ENCODE peak calls at places on chromosome 10, in five cellular contexts. P, G, H, C and R are unnamed samples.

GRCh38 chr10:96377816-96378294 is 19.1 kb upstream of the OPALIN start:
- DNase-seq in P (no peak), C (no peak), H (peak; percentile 11), G (peak; percentile 12), R (no peak)

GRCh38 chr10:51108404-51108803 is 34.1 kb downstream of the PRKG1 start:
- DNase-seq in P (no peak), H (no peak), G (no peak), C (no peak), R (no peak)

GRCh38 chr10:5552376-5553321 is 27.9 kb downstream of the CALML3 start:
- DNase-seq in C (no peak), G (no peak), P (no peak), H (no peak), R (no peak)

GRCh38 chr10:110502072-110502845 is 4.6 kb downstream of the DUSP5 start:
- DNase-seq in P (no peak), G (no peak), C (no peak), H (no peak), R (no peak)

GRCh38 chr10:33453081-33453850 is 118.8 kb upstream of the NRP1 start:
- DNase-seq in H (no peak), P (no peak), G (no peak), C (no peak), R (no peak)

GRCh38 chr10:11297136-11297535 is 279.5 kb downstream of the CELF2 start:
- DNase-seq in P (no peak), C (no peak), H (no peak), G (no peak), R (no peak)

GRCh38 chr10:31099664-31100063 is 68.0 kb upstream of the ZNF438 start:
- DNase-seq in G (peak; percentile 6), P (no peak), H (no peak), C (peak; percentile 9), R (peak; percentile 47)

GRCh38 chr10:8389630-8390029 is 335.1 kb downstream of the GATA3 start:
- DNase-seq in H (no peak), G (no peak), P (no peak), C (no peak), R (peak; percentile 86)

GRCh38 chr10:97850446-97850845 is 803 bp downstream of the GOLGA7B start:
- DNase-seq in G (no peak), P (no peak), H (no peak), C (no peak), R (no peak)

GRCh38 chr10:96044686-96045085 is 1.3 kb downstream of the CCNJ start:
- DNase-seq in P (no peak), H (peak; percentile 37), C (no peak), G (peak; percentile 5), R (no peak)

GRCh38 chr10:29427667-29428066 is 138.8 kb downstream of the LYZL1 start:
- DNase-seq in P (no peak), G (no peak), H (no peak), C (no peak), R (no peak)

DNA sequence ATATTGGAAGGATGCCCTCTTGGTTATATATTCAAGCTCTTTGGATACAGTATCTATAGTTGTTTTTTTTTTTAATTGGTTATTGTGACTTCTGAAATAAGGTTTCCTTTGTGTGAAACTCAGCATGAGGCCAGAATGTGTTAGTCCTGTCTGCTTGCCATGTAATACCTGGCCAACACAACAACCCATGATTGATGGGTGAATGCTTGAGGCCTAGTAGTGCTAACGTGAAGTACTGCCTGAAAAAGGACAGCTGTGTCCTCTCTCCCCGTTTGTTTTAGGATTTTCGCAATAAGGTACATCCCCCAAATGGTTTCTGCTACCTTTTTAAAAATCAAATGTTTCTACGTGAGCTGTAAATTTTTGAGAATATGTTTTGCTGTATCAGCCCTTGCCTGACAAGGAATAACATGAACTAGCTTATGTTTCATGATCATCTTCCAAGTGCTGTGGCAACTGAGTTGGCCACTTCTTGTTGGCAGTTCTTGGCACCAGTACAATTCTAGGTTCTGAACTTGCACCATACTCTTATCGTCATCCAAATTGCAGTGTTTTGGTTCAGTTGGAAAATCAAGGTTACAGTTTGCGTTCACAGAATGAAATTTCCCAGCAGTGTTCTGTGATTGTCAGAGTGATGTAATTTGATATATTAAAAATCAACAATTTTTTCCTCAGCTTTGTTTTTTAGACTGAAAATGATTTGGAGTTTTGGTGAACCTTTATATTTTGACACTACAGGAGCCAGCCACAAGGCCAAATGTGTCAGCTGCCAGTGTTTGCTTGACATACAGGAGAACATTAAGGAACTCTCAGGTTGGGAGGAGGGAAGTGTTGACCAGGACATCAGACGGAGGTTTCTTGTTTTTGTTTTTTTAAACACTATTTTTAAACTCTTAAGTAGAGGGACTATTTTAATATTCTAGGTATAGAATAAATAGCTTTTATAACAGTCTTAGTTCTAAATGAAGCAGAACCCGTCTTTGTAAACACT is 13.5 kb upstream of the ASCC1 start:
- DNase-seq in H (no peak), G (no peak), C (no peak), P (no peak), R (no peak)
- TF ChIP-seq HDAC2 in H (no peak), G (no peak), C (no peak), P (no peak), R (no peak)

GRCh38 chr10:114766470-114766869 is 55.1 kb upstream of the FHIP2A start:
- DNase-seq in P (no peak), H (no peak), C (no peak), G (no peak), R (no peak)
- TF ChIP-seq HDAC2 in P (no peak), H (no peak), C (no peak), G (no peak), R (no peak)

GRCh38 chr10:114060456-114060855 is 16.8 kb downstream of the ADRB1 start:
- DNase-seq in G (no peak), P (no peak), C (no peak), H (no peak), R (no peak)

GRCh38 chr10:114058297-114058696 is 14.6 kb downstream of the ADRB1 start:
- DNase-seq in H (no peak), C (no peak), G (no peak), P (no peak), R (no peak)

GRCh38 chr10:114061794-114062193 is 18.1 kb downstream of the ADRB1 start:
- DNase-seq in P (no peak), H (no peak), G (no peak), C (no peak), R (no peak)

GRCh38 chr10:114064151-114065045 is 20.7 kb downstream of the ADRB1 start:
- DNase-seq in P (no peak), H (no peak), C (no peak), G (no peak), R (no peak)

GRCh38 chr10:114061148-114061547 is 17.5 kb downstream of the ADRB1 start:
- DNase-seq in P (no peak), H (no peak), G (no peak), C (no peak), R (no peak)
- TF ChIP-seq HDAC2 in P (no peak), H (no peak), G (no peak), C (no peak), R (no peak)

DNA sequence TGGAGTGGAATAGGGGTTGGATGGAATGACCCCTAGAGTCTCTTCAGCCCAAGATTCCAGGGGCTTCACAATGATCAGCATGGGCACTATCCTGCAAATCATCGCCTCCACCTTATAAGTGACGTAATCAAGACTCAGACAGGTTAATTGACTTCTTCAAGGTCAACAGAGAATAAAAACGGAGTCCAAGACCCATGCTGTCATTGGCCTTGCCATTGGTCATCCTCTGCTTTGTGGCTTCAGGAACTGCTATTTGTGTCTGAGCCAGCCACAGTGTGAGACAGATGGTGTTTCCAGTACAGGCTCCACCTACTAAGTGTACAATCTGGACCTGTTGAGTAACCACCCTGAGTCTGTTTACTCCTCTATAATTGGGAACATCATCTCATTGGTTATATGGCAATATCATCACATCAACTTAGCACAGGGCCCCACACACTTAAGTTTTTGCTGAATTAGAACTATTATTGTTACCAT is 60.9 kb upstream of the ZMIZ1 start:
- DNase-seq in C (no peak), G (no peak), P (no peak), H (no peak), R (no peak)
- TF ChIP-seq HDAC2 in C (no peak), G (no peak), P (no peak), H (no peak), R (no peak)

DNA sequence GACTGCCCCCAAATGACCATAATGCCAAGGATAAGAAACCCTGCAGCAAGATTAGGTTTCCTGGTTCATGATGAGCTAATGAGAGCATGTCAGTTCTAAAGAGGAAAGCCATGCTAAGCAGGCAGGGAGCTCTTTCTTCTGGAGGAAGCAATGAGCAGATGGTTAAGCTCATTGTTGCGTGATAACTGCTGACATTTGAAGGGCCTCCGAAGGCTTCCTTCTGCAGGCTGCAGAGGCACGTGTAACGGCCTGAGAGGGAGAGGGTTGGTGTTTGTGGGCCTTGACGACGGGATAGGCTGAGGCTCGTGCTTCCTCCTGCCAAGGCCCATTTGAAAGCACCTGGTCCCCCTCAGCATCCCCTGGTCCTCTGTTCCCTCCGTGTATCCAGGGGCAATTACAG is 63.5 kb upstream of the BTBD16 start:
- DNase-seq in C (no peak), H (no peak), G (no peak), P (no peak), R (no peak)
- TF ChIP-seq HDAC2 in C (no peak), H (no peak), G (no peak), P (no peak), R (no peak)